ENCODE peak calls at places on chromosomes 11 and 22, in ten cellular contexts. G is transverse colon; V is left ventricle myocardium inferior; B is psoas muscle; U is RWPE1; Y is prostate gland; I is CD4-positive, alpha-beta T cell; N is A549; E is tibial artery; D is mucosa of descending colon. T is an unnamed sample.

GRCh38 chr22:40040927-40041326 is 46.2 kb downstream of the FAM83F start:
- DNase-seq in D (no peak), G (peak; percentile 27), N (no peak), Y (no peak), E (peak; percentile 64), U (no peak), B (peak; percentile 33), I (no peak), V (peak; percentile 57), T (no peak)

GRCh38 chr22:43974028-43974545 is 18.8 kb downstream of the SAMM50 start:
- DNase-seq in V (no peak), Y (no peak), B (no peak), N (no peak), G (no peak), E (no peak), I (no peak), D (no peak), U (no peak), T (no peak)

GRCh38 chr11:8067929-8068575 is 13.0 kb upstream of the TUB start:
- DNase-seq in V (peak; percentile 27), E (peak; percentile 17), Y (no peak), N (no peak), I (no peak), U (no peak), D (no peak), B (no peak), G (no peak), T (peak; percentile 23)

GRCh38 chr11:120518356-120518755 is 6.8 kb downstream of the GRIK4 start:
- DNase-seq in B (no peak), Y (no peak), U (no peak), I (no peak), N (no peak), G (no peak), E (no peak), D (no peak), V (no peak), T (no peak)

GRCh38 chr11:63985812-63986155 is 454 bp upstream of the OTUB1 start:
- DNase-seq in Y (no peak), D (peak; percentile 74), E (no peak), U (no peak), N (no peak), I (peak; percentile 50), V (no peak), G (peak; percentile 60), B (no peak), T (no peak)

GRCh38 chr22:27609411-27610029 is 192.0 kb downstream of the MN1 start:
- DNase-seq in Y (no peak), D (no peak), N (no peak), G (no peak), B (no peak), I (no peak), U (no peak), V (no peak), E (no peak), T (no peak)

GRCh38 chr11:128814856-128815705 is 52.0 kb downstream of the KCNJ1 start:
- DNase-seq in G (peak; percentile 19), B (peak; percentile 56), V (peak; percentile 70), U (peak; percentile 24), D (no peak), E (peak; percentile 74), I (no peak), N (no peak), Y (no peak), T (no peak)

GRCh38 chr11:121250843-121251242 is 41.7 kb upstream of the SC5D start:
- DNase-seq in G (no peak), V (no peak), D (no peak), Y (no peak), U (no peak), E (no peak), N (no peak), I (no peak), B (no peak), T (no peak)

GRCh38 chr11:13462311-13462927 is 603 bp downstream of the BTBD10 start:
- DNase-seq in E (peak; percentile 60), Y (peak; percentile 69), U (peak; percentile 72), N (peak; percentile 63), B (peak; percentile 64), D (peak; percentile 80), I (peak; percentile 14), V (peak; percentile 61), G (peak; percentile 78), T (peak; percentile 42)

GRCh38 chr11:13461291-13461690 is 1.7 kb downstream of the BTBD10 start:
- DNase-seq in G (no peak), N (no peak), V (no peak), Y (no peak), I (no peak), B (no peak), U (no peak), E (no peak), D (no peak), T (no peak)

GRCh38 chr11:13465909-13466371 is 2.9 kb upstream of the BTBD10 start:
- DNase-seq in U (peak; percentile 41), D (no peak), Y (no peak), G (no peak), I (no peak), B (no peak), V (no peak), N (peak; percentile 62), E (no peak), T (no peak)

GRCh38 chr11:13463779-13464290 is 813 bp upstream of the BTBD10 start:
- DNase-seq in I (no peak), U (peak; percentile 13), N (peak; percentile 16), E (no peak), Y (no peak), D (no peak), G (no peak), B (no peak), V (no peak), T (no peak)

DNA sequence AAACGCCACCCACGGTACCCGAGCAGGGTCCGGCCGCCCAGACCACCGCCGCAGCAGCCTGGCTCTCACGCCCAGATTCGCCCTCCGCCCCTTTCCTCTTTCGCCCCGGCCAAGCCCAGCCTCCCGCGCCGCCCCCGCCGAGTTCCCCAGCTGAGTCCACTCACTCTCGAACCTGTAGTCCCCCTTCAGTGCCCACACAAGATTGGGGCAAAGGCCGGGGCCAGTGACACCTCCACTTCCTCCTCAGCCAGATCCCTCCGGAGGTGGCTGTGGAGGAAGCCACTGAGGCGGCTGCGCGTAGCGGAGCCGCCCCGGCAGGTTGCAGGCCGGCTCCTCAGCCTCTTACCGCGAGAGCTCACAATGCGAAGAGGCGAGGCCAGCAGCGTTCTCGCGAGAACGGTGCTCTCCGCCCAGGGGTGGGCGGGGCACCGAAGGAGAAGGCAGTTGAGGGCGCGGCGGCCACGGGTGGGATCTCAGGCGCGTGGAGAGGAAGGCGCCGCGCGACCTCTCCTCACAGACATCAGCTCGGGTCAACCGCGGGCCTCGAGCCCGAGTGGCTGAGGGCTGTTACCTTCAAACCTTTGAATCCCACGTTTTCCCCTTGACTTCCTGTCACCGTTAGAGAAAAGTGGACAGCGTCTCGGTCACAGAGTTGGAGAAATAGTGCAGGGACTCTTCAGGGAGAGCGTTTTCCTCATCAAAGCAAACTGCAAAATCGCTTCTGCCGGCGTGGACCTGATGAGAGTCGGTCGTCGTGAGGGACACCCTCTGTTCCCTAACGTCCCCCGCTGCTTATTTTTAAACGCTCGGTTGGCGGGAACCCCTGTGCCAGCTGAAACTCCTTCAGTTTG is at the start of gene BTBD10:
- DNase-seq in I (peak; percentile 85), V (peak; percentile 93), E (peak; percentile 90), U (peak; percentile 91), N (peak; percentile 86), B (peak; percentile 94), Y (peak; percentile 93), G (peak; percentile 95), D (peak; percentile 97), T (peak; percentile 75)
- TF ChIP-seq CTCF in I (no peak), V (no peak), E (no peak), U (no peak), N (no peak), B (no peak), Y (no peak), G (no peak), D (no peak), T (no peak)

GRCh38 chr11:125942276-125942611 is 3.6 kb upstream of the VSIG10L2 start:
- DNase-seq in D (no peak), E (no peak), V (no peak), B (no peak), G (no peak), I (no peak), U (no peak), N (no peak), Y (no peak), T (no peak)
- TF ChIP-seq CTCF in D (no peak), E (no peak), V (peak; percentile 8), B (no peak), G (no peak), I (no peak), U (peak; percentile 10), N (peak; percentile 18), Y (no peak), T (no peak)

GRCh38 chr11:2395856-2396255 is 4.7 kb upstream of the TSSC4 start:
- DNase-seq in E (no peak), G (no peak), Y (no peak), B (no peak), I (no peak), N (no peak), U (no peak), V (no peak), D (no peak), T (no peak)

GRCh38 chr11:2393111-2393868 is 7.3 kb upstream of the TSSC4 start:
- DNase-seq in U (no peak), V (no peak), E (no peak), G (no peak), B (no peak), I (no peak), N (no peak), Y (no peak), D (no peak), T (no peak)

GRCh38 chr11:2394818-2395105 is 5.8 kb upstream of the TSSC4 start:
- DNase-seq in U (no peak), E (no peak), D (no peak), B (no peak), Y (no peak), G (no peak), V (no peak), N (no peak), I (no peak), T (no peak)

GRCh38 chr11:2395211-2395730 is 5.3 kb upstream of the TSSC4 start:
- DNase-seq in N (no peak), B (no peak), D (no peak), E (no peak), Y (no peak), G (no peak), I (no peak), V (no peak), U (no peak), T (no peak)

DNA sequence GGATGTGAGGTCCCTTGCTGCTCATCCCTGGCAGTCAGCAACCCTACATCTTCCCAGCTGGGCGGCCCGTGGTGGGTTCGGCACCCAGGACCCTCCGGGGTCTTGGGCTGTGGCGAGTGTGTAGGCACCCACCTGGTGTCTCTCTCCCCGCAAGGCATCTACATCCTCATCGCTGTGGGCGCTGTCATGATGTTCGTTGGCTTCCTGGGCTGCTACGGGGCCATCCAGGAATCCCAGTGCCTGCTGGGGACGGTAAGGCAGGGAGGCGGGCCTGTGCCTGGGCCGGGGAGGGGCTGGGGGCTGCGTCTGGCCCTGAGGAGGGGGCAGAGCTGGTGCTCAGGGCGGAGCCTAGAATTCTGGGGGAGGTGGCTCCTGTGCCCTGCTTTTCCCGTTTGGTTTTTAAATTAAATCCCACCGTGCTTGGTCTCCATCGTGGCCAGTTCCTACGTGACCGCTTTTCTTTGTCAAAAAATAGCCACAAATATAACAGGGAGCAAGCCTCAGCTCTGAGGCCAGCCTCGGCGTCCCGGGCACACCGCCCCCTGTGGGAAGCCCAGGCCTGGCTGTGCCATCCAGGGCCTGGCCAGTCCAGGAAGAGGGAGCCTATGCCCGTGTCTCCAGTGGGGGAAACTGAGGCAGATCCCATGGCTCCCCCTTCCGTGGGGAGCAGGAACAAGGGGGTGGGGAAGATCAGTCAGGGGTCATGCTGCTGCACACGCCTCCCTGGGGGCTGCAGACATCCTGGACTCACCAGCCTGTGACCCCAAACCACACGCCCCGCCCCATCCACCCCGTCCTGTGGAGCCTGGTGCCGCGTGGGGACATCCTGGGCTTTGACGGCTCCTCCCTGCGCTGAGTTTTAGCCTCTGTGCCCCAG is 6.4 kb upstream of the TSSC4 start:
- DNase-seq in G (no peak), N (no peak), U (no peak), D (no peak), Y (no peak), V (no peak), I (no peak), E (no peak), B (no peak), T (no peak)
- TF ChIP-seq CTCF in G (no peak), N (no peak), U (no peak), D (no peak), Y (no peak), V (no peak), I (no peak), E (no peak), B (no peak), T (no peak)

GRCh38 chr11:41246399-41246745 is 213.1 kb downstream of the LRRC4C start:
- DNase-seq in N (no peak), U (no peak), I (no peak), D (no peak), Y (no peak), G (no peak), B (peak; percentile 5), V (no peak), E (no peak), T (no peak)

GRCh38 chr11:41245184-41245583 is 214.3 kb downstream of the LRRC4C start:
- DNase-seq in B (no peak), D (no peak), I (no peak), V (no peak), G (no peak), Y (no peak), N (no peak), U (no peak), E (no peak), T (no peak)

GRCh38 chr11:41250408-41250807 is 209.0 kb downstream of the LRRC4C start:
- DNase-seq in U (no peak), I (no peak), E (no peak), G (no peak), B (no peak), Y (no peak), V (no peak), D (no peak), N (no peak), T (no peak)

DNA sequence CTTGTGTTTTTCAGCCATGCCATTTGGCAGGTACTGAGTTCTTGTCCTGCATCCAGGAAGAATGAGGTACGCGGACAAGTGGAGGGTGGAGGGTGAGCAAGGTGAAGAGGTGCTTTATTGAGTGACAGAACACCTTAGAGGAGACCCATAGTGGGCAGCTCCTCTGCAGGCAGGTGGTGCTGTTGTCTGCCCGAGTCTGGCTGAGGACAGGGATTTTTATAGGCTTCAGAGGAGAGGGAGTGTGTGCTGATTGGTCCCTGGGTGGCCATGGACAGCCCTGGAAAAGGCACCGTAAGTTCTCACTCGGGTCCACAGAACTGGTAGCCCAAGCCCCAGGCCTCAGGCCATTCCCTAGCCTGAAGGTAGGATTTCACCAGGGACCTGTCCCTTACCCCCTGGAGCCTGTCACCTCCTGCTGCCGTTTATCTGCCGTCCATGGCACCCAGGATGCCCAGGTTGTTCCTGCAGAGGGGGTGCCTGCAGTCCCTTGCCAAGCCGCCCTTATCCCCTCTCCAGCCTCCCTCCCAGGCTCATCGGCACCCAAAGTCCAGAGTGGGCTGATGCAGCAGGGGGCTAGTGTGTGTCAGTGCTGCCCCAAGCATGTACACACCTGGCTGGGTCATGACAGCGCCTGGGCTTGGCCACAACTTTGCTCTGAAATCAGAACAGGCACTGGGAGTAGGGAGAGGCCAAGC is 213.6 kb downstream of the LRRC4C start:
- DNase-seq in G (no peak), D (no peak), I (no peak), E (no peak), B (peak; percentile 5), Y (no peak), U (no peak), N (no peak), V (no peak), T (no peak)
- TF ChIP-seq CTCF in G (no peak), D (no peak), I (no peak), E (no peak), B (no peak), Y (no peak), U (no peak), N (no peak), V (peak; percentile 52), T (no peak)